ENCODE peak calls at places on chromosome 6, in five cellular contexts. Y, V, L, H and M are unnamed samples.

GRCh38 chr6:133891814-133892443 is 3.0 kb downstream of the TCF21 start:
- DNase-seq in Y (no peak), L (no peak), V (peak), H (no peak), M (no peak)

GRCh38 chr6:71473908-71474307 is 185.3 kb downstream of the OGFRL1 start:
- DNase-seq in Y (peak), H (no peak), L (no peak), V (peak), M (no peak)

GRCh38 chr6:138036111-138036510 is 71.1 kb downstream of the PERP start:
- DNase-seq in Y (no peak), H (peak), L (no peak), V (no peak), M (peak)

GRCh38 chr6:169016758-169017157 is 236.9 kb downstream of the THBS2 start:
- DNase-seq in H (no peak), V (no peak), L (no peak), Y (no peak), M (no peak)

GRCh38 chr6:18601515-18602035 is 214.4 kb downstream of the RNF144B start:
- DNase-seq in Y (no peak), L (no peak), V (no peak), H (no peak), M (no peak)

GRCh38 chr6:79841577-79842381 is 105.6 kb downstream of the ELOVL4 start:
- DNase-seq in Y (no peak), L (no peak), H (no peak), V (no peak), M (no peak)

GRCh38 chr6:137764464-137764863 is 102.6 kb upstream of the TNFAIP3 start:
- DNase-seq in H (no peak), Y (peak), V (peak), L (no peak), M (no peak)

GRCh38 chr6:158104696-158105095 is 63.4 kb downstream of the SERAC1 start:
- DNase-seq in H (no peak), V (no peak), L (no peak), Y (no peak), M (no peak)

GRCh38 chr6:11705069-11705468 is 73.5 kb downstream of the ADTRP start:
- DNase-seq in Y (no peak), L (no peak), H (no peak), V (no peak), M (no peak)

GRCh38 chr6:85484941-85485340 is 35.1 kb downstream of the NT5E start:
- DNase-seq in L (no peak), V (no peak), Y (no peak), H (no peak), M (no peak)

GRCh38 chr6:134676307-134677281 is 273.3 kb downstream of the ALDH8A1 start:
- DNase-seq in V (no peak), Y (peak), H (no peak), L (no peak), M (no peak)

GRCh38 chr6:161242113-161242512 is 31.7 kb downstream of the AGPAT4 start:
- DNase-seq in L (no peak), V (no peak), H (no peak), Y (no peak), M (no peak)

GRCh38 chr6:17429381-17430061 is 36.1 kb downstream of the CAP2 start:
- DNase-seq in V (no peak), L (no peak), H (no peak), Y (peak), M (no peak)

GRCh38 chr6:148074735-148075134 is 267.9 kb upstream of the SASH1 start:
- DNase-seq in H (no peak), V (no peak), L (no peak), Y (no peak), M (no peak)

GRCh38 chr6:132830236-132830799 is 15.9 kb downstream of the RPS12 start:
- DNase-seq in L (peak), H (no peak), Y (peak), V (peak), M (no peak)

GRCh38 chr6:130207979-130208649 is 14.6 kb downstream of the SAMD3 start:
- DNase-seq in H (no peak), V (no peak), Y (no peak), L (no peak), M (no peak)

GRCh38 chr6:130206474-130206873 is 16.3 kb downstream of the SAMD3 start:
- DNase-seq in H (no peak), V (no peak), Y (no peak), L (no peak), M (no peak)

GRCh38 chr6:130202782-130203181 is 20.0 kb downstream of the SAMD3 start:
- DNase-seq in Y (no peak), V (no peak), L (no peak), H (no peak), M (no peak)

GRCh38 chr6:130204322-130204721 is 18.4 kb downstream of the SAMD3 start:
- DNase-seq in Y (no peak), H (no peak), L (no peak), V (no peak), M (no peak)

GRCh38 chr6:130203370-130203769 is 19.4 kb downstream of the SAMD3 start:
- DNase-seq in Y (no peak), H (no peak), V (no peak), L (no peak), M (no peak)
- H2AFZ ChIP-seq in Y (no peak), H (no peak), V (no peak), L (no peak), M (no peak)

GRCh38 chr6:117829594-117830319 is 77.3 kb upstream of the SLC35F1 start:
- DNase-seq in H (peak), L (peak), Y (peak), V (peak), M (peak)
- TF ChIP-seq CTCF in H (peak), L (peak), Y (peak), V (no peak), M (peak)

GRCh38 chr6:99605074-99605726 is 1.4 kb upstream of the PRDM13 start:
- DNase-seq in Y (no peak), L (peak), V (no peak), H (no peak), M (no peak)

GRCh38 chr6:99604161-99605073 is 2.2 kb upstream of the PRDM13 start:
- DNase-seq in H (no peak), L (peak), V (no peak), Y (no peak), M (no peak)

GRCh38 chr6:99607416-99608036 is 893 bp downstream of the PRDM13 start:
- DNase-seq in Y (no peak), H (no peak), L (peak), V (no peak), M (no peak)

GRCh38 chr6:99606670-99607415 is at the start of gene PRDM13:
- DNase-seq in H (no peak), V (no peak), L (peak), Y (no peak), M (no peak)

DNA sequence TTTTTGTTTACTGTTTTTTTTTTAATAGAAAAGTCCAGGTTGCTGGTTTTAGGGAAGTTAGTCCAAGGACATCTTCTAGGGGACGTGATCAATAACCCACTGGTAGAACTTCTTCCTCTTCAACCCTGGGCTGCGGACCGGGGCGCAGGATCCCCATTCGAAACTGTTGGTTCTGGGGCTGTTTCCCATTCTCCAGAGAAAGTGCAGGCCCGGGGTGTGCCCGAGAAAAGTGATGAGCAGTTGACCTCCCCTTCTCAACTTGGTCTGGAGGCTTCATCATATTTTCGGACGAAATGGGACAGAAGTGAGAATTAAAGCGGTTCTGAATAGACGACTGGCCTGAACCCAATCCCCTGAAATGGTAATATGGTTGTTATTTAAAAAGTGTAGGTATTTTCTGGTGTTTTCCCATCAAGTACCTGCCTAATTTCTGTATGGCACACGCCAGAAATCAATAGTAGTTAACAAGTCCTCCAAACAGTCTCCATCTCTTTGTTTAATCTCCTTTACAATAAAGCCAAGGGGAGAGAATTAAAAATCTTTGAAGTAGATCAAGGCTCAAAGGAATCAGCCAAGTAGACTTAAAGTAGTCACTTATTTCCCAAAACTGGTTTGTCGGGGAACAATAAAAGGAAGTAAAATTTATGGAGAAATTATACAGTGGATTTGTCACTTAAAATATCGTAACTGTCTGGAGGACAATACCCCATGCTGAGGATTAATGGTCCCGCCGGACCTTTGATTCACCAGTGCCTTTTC is 543 bp upstream of the PRDM13 start:
- DNase-seq in V (no peak), H (no peak), L (no peak), Y (no peak), M (no peak)
- TF ChIP-seq EZH2 in V (no peak), H (no peak), L (no peak), Y (no peak), M (no peak)

GRCh38 chr6:20217900-20218299 is 5.6 kb upstream of the MBOAT1 start:
- DNase-seq in Y (no peak), L (no peak), H (no peak), V (no peak), M (no peak)
- H2AFZ ChIP-seq in Y (no peak), L (no peak), H (no peak), V (no peak), M (no peak)

GRCh38 chr6:170062904-170063220 is 228.0 kb downstream of the DLL1 start:
- DNase-seq in V (no peak), H (no peak), Y (no peak), L (no peak), M (no peak)

GRCh38 chr6:170063851-170064617 is 226.8 kb downstream of the DLL1 start:
- DNase-seq in L (no peak), H (no peak), V (no peak), Y (no peak), M (no peak)

GRCh38 chr6:170062209-170062903 is 228.5 kb downstream of the DLL1 start:
- DNase-seq in L (no peak), H (no peak), Y (no peak), V (no peak), M (no peak)

GRCh38 chr6:170066679-170067078 is 224.2 kb downstream of the DLL1 start:
- DNase-seq in V (no peak), Y (no peak), L (no peak), H (no peak), M (no peak)

GRCh38 chr6:170063431-170063830 is 227.4 kb downstream of the DLL1 start:
- DNase-seq in V (no peak), Y (no peak), L (no peak), H (no peak), M (no peak)
- TF ChIP-seq CTCF in V (no peak), Y (no peak), L (no peak), H (no peak), M (no peak)

GRCh38 chr6:46015119-46015968 is at the start of gene CLIC5:
- DNase-seq in L (peak), Y (no peak), H (no peak), V (no peak), M (peak)
- TF ChIP-seq EZH2 in L (peak), Y (peak), H (no peak), V (peak), M (peak)

DNA sequence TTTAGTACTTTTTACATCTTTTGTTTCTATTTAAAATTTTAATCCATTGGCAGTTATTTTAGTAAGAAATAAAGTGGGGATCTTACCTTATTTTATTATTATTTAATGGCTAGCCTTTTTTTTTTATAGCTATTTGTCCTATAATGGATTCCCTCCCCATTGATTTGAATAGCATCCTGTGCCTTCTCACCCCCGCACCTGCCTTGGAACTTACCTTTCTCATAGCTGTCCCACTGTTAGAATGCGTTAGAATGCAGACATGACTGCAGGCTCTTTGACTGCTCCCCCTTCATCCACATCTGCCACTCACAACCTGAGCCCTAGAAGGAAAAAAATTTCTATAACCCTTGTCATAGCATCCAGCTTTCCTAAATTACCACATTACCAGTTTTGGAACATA is 9.1 kb downstream of the PKIB start:
- DNase-seq in V (no peak), Y (no peak), L (no peak), H (no peak), M (no peak)
- H2AFZ ChIP-seq in V (no peak), Y (no peak), L (no peak), H (no peak), M (no peak)

DNA sequence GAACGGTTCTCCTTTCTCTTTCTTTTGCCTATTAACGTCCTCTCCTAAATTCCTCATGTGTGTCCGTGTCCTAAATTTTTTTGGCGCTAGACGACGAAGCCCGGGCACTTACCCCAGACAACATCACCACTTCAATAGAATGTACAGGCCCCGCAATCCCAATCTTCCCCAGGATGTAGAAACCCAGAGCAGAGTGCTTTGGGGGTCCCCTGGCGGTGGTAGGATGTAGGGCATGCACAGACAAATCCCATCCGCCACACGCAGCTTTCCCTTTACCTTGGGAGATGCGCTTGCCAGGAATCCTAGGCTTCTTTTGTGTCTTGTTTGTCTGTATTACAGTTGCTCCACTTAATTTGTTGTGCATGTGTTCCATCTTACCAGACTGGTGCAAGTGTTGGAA is 417.3 kb upstream of the ARID1B start:
- DNase-seq in Y (no peak), V (no peak), L (peak), H (no peak), M (no peak)
- TF ChIP-seq CTCF in Y (no peak), V (no peak), L (peak), H (peak), M (no peak)